ENCODE peak calls at places on chromosomes 5 and 9, in five cellular contexts. V is IMR-90, H is A549, R is HepG2, F is K562. A is an unnamed sample.

GRCh38 chr5:35247645-35248034 is 17.4 kb upstream of the PRLR start:
- DNase-seq in R (no peak), F (no peak), V (no peak), H (no peak), A (no peak)

GRCh38 chr5:14728109-14728938 is 63.8 kb downstream of the OTULIN start:
- DNase-seq in F (no peak), V (no peak), R (peak; percentile 98), H (no peak), A (no peak)

GRCh38 chr5:160311491-160312138 is 749 bp downstream of the CCNJL start:
- DNase-seq in H (no peak), F (no peak), R (no peak), V (no peak), A (no peak)

GRCh38 chr5:78698218-78698751 is 49.7 kb upstream of the LHFPL2 start:
- DNase-seq in R (no peak), V (peak; percentile 36), H (no peak), F (no peak), A (no peak)

GRCh38 chr9:77927265-77927664 is 104.3 kb downstream of the GNAQ start:
- DNase-seq in F (no peak), V (peak; percentile 45), H (no peak), R (no peak), A (no peak)

GRCh38 chr5:893711-894110 is 1.0 kb downstream of the TRIP13 start:
- DNase-seq in H (no peak), R (no peak), F (no peak), V (no peak), A (no peak)

GRCh38 chr9:24245988-24246387 is 299.7 kb downstream of the IZUMO3 start:
- DNase-seq in F (no peak), R (no peak), H (no peak), V (peak; percentile 10), A (peak; percentile 9)

GRCh38 chr5:6108540-6108848 is 269.9 kb downstream of the MED10 start:
- DNase-seq in V (no peak), F (no peak), H (no peak), R (no peak), A (no peak)

GRCh38 chr5:15938961-15939360 is 240.6 kb downstream of the MARCHF11 start:
- DNase-seq in R (no peak), F (no peak), V (peak; percentile 93), H (no peak), A (no peak)

GRCh38 chr5:143350790-143351603 is 52.5 kb downstream of the NR3C1 start:
- DNase-seq in R (no peak), V (peak; percentile 95), H (peak; percentile 13), F (no peak), A (no peak)

GRCh38 chr5:150411245-150411979 is 1.3 kb downstream of the CD74 start:
- DNase-seq in R (no peak), V (peak; percentile 16), F (no peak), H (no peak), A (peak; percentile 37)

GRCh38 chr5:176740131-176740701 is 70.1 kb upstream of the UNC5A start:
- DNase-seq in V (no peak), H (no peak), F (no peak), R (no peak), A (no peak)

GRCh38 chr5:157612581-157612980 is 37.0 kb upstream of the ADAM19 start:
- DNase-seq in F (no peak), H (no peak), V (no peak), R (no peak), A (no peak)

GRCh38 chr5:102622244-102622643 is 123.4 kb upstream of the SLCO6A1 start:
- DNase-seq in R (no peak), F (no peak), V (no peak), H (no peak), A (no peak)

GRCh38 chr5:153965102-153965645 is 73.5 kb downstream of the FAM114A2 start:
- DNase-seq in V (peak; percentile 41), H (peak; percentile 83), F (peak; percentile 77), R (peak; percentile 55), A (peak; percentile 78)

GRCh38 chr5:74094096-74094778 is 468.2 kb downstream of the ARHGEF28 start:
- DNase-seq in F (no peak), R (no peak), H (no peak), V (no peak), A (no peak)

GRCh38 chr5:40605295-40605958 is 74.3 kb upstream of the PTGER4 start:
- DNase-seq in V (peak; percentile 27), R (no peak), F (no peak), H (no peak), A (no peak)

GRCh38 chr9:108850293-108850897 is 5.4 kb downstream of the ACTL7B start:
- DNase-seq in R (peak; percentile 44), H (no peak), F (no peak), V (peak; percentile 14), A (no peak)

GRCh38 chr9:99113418-99114048 is 8.6 kb downstream of the TGFBR1 start:
- DNase-seq in R (no peak), F (no peak), H (no peak), V (no peak), A (no peak)

GRCh38 chr9:27407966-27408365 is 111.0 kb upstream of the EQTN start:
- DNase-seq in R (no peak), V (peak; percentile 22), F (no peak), H (no peak), A (no peak)

GRCh38 chr9:91784673-91785402 is 165.2 kb downstream of the ROR2 start:
- DNase-seq in R (no peak), F (no peak), V (no peak), H (no peak), A (no peak)

GRCh38 chr9:92992549-92992948 is 45.2 kb downstream of the FGD3 start:
- DNase-seq in H (no peak), V (no peak), R (no peak), F (no peak), A (no peak)
- TF ChIP-seq BHLHE40 in H (no peak), V (no peak), R (no peak), F (no peak), A (no peak)

GRCh38 chr5:43429016-43429415 is 16.8 kb upstream of the CCL28 start:
- DNase-seq in R (no peak), V (no peak), F (no peak), H (no peak), A (no peak)

GRCh38 chr5:43432486-43433365 is 20.5 kb upstream of the CCL28 start:
- DNase-seq in H (peak; percentile 49), R (peak; percentile 98), F (no peak), V (peak; percentile 52), A (no peak)

GRCh38 chr5:43429706-43430105 is 17.5 kb upstream of the CCL28 start:
- DNase-seq in F (no peak), V (no peak), R (no peak), H (no peak), A (no peak)

GRCh38 chr5:43425965-43426364 is 13.8 kb upstream of the CCL28 start:
- DNase-seq in V (peak; percentile 80), H (no peak), R (no peak), F (no peak), A (no peak)

DNA sequence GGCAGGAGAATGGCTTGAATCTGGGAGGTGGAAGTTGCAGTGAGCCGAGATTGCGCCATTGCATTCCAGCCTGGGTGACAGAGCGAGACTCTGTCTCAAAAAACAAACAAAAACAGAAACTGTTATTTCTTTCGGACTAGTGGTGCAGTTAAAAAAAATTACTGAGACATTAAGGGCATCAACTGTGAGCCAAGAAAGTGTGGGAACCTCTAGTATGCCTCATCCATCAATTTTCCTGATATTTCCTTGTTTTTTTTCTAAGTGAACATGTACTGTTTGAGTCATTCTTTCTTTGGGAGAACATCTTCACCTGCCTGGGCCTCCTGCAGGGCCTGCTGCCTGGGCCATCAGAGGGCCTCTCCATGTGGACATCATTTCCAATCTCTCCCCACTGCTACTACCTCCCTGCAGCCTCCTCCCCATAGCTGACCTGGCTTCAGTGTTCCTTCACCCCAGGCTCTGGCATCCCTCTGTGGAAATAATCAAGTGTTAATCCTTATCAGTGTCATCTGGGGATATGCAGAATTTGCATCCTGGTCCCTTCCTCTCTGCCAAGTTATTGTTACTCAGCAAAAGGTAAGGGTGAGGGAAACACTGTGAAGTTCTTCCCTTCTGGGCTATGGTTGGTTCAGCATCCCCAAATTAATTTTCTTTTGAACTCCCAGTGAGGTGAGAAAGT is 16.0 kb upstream of the CCL28 start:
- DNase-seq in H (no peak), F (no peak), R (no peak), V (peak; percentile 43), A (no peak)
- TF ChIP-seq BHLHE40 in H (no peak), F (no peak), R (no peak), V (no peak), A (no peak)

GRCh38 chr5:148043705-148044104 is 20.1 kb upstream of the SPINK5 start:
- DNase-seq in V (no peak), H (no peak), R (no peak), F (no peak), A (no peak)
- TF ChIP-seq BHLHE40 in V (no peak), H (no peak), R (no peak), F (no peak), A (no peak)

GRCh38 chr5:112914584-112914983 is 7.4 kb downstream of the REEP5 start:
- DNase-seq in F (peak; percentile 33), R (no peak), V (peak; percentile 60), H (no peak), A (no peak)
- TF ChIP-seq BHLHE40 in F (peak; percentile 54), R (no peak), V (no peak), H (no peak), A (no peak)

DNA sequence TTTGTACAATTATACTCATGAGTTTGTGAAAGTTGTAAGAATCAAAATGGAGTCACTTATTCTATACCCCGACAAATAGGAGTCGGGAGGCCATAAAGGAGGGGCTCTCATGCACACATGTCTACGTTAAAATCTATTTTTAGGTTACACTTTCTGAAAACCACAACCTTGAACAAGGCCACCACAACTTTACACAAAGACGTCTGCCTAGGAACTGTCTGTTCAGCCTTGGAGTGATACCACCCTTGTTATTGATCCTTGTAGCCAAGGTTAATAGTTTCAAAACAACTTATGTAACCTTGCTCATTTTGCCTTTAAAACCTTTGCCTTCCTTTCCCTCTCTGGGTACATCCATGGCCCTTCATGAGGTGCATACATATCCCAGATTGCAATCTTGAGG is 4.1 kb upstream of the NDFIP1 start:
- DNase-seq in H (no peak), V (no peak), F (no peak), R (no peak), A (no peak)
- TF ChIP-seq BHLHE40 in H (no peak), V (no peak), F (no peak), R (no peak), A (no peak)

GRCh38 chr9:137086531-137087408 is at the start of gene MAN1B1:
- DNase-seq in H (peak; percentile 94), F (peak; percentile 96), V (peak; percentile 98), R (peak; percentile 97), A (peak; percentile 99)
- TF ChIP-seq BHLHE40 in H (no peak), F (peak; percentile 13), V (no peak), R (peak; percentile 16), A (no peak)